ENCODE peak calls at places on chromosomes 6 and 20, in nine cellular contexts. B is nephron progenitor cell, V is omental fat pad, K is endothelial cell, T is foreskin fibroblast, F is HL-60, N is A673, E is GM23338, G is Peyer's patch. Z is an unnamed sample.

GRCh38 chr20:36214684-36215256 is 21.5 kb upstream of the AAR2 start:
- DNase-seq in B (no peak), V (no peak), K (no peak), T (peak), F (no peak), N (peak), E (peak), G (no peak), Z (peak)

GRCh38 chr6:19210849-19211590 is 626.1 kb upstream of the ID4 start:
- DNase-seq in B (peak), V (no peak), K (peak), T (no peak), F (no peak), N (peak), E (peak), G (peak), Z (no peak)

GRCh38 chr20:4956200-4956810 is 45.0 kb downstream of the SLC23A2 start:
- DNase-seq in B (no peak), V (no peak), K (no peak), T (peak), F (peak), N (peak), E (peak), G (no peak), Z (peak)

GRCh38 chr6:28161410-28162079 is 19.9 kb downstream of the ZKSCAN8 start:
- DNase-seq in B (peak), V (peak), K (peak), T (peak), F (peak), N (peak), E (peak), G (peak), Z (peak)

GRCh38 chr6:26484161-26484560 is 15.9 kb upstream of the BTN1A1 start:
- DNase-seq in B (no peak), V (no peak), K (no peak), T (no peak), F (no peak), N (no peak), E (no peak), G (no peak), Z (no peak)

GRCh38 chr6:121504227-121504626 is 68.8 kb downstream of the GJA1 start:
- DNase-seq in B (no peak), V (no peak), K (no peak), T (peak), F (no peak), N (peak), E (no peak), G (no peak), Z (no peak)

GRCh38 chr20:42747765-42748411 is 441.8 kb downstream of the PTPRT start:
- DNase-seq in B (no peak), V (no peak), K (no peak), T (no peak), F (no peak), N (no peak), E (no peak), G (no peak), Z (no peak)

GRCh38 chr6:12203001-12203400 is 87.2 kb upstream of the EDN1 start:
- DNase-seq in B (peak), V (no peak), K (no peak), T (no peak), F (no peak), N (no peak), E (peak), G (no peak), Z (no peak)

GRCh38 chr6:55958790-55959189 is 83.4 kb upstream of the BMP5 start:
- DNase-seq in B (no peak), V (no peak), K (no peak), T (no peak), F (no peak), N (no peak), E (no peak), G (no peak), Z (no peak)

GRCh38 chr20:50594591-50595432 is 84.6 kb downstream of the PTPN1 start:
- DNase-seq in B (no peak), V (no peak), K (no peak), T (no peak), F (peak), N (no peak), E (peak), G (no peak), Z (no peak)

GRCh38 chr20:1827974-1828785 is 67.0 kb upstream of the SIRPA start:
- DNase-seq in B (no peak), V (no peak), K (no peak), T (no peak), F (no peak), N (no peak), E (no peak), G (peak), Z (no peak)

GRCh38 chr6:69914015-69914485 is 47.7 kb downstream of the COL19A1 start:
- DNase-seq in B (no peak), V (no peak), K (no peak), T (no peak), F (no peak), N (peak), E (peak), G (no peak), Z (no peak)
- TF ChIP-seq CTCF in B (peak), V (no peak), K (peak), T (no peak), F (no peak), N (peak), E (peak), G (no peak), Z (no peak)

GRCh38 chr20:19405958-19406357 is 193.5 kb downstream of the SLC24A3 start:
- DNase-seq in B (no peak), V (no peak), K (no peak), T (no peak), F (no peak), N (peak), E (no peak), G (no peak), Z (no peak)

GRCh38 chr20:19408971-19409370 is 196.5 kb downstream of the SLC24A3 start:
- DNase-seq in B (no peak), V (no peak), K (no peak), T (peak), F (no peak), N (peak), E (no peak), G (no peak), Z (no peak)

GRCh38 chr20:19406371-19406770 is 193.9 kb downstream of the SLC24A3 start:
- DNase-seq in B (no peak), V (no peak), K (no peak), T (no peak), F (no peak), N (no peak), E (no peak), G (no peak), Z (no peak)

GRCh38 chr20:19404836-19405235 is 192.4 kb downstream of the SLC24A3 start:
- DNase-seq in B (no peak), V (no peak), K (no peak), T (no peak), F (no peak), N (no peak), E (no peak), G (no peak), Z (no peak)

DNA sequence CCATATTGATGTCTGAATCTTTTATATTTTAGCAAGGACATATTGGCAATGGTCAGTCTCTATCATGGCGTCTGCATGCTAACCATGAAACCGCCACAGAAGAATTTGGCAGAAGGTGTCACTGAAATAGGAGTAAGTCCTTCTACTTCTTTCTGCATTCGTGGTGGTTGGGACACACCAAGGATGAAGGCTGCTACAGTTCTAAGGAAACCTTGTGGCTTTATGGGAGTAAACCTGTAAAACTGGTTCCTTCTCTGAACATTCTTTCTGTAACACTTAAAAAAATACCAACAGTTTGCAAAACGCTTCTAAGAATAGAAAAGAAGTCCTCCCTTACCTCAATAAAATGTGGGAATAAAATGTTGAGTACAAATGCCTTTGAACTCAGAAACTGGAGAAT is 195.3 kb downstream of the SLC24A3 start:
- DNase-seq in B (no peak), V (no peak), K (no peak), T (no peak), F (no peak), N (no peak), E (peak), G (no peak), Z (no peak)
- TF ChIP-seq CTCF in B (no peak), V (no peak), K (no peak), T (no peak), F (no peak), N (no peak), E (no peak), G (no peak), Z (no peak)

GRCh38 chr20:31770243-31770642 is 31.2 kb downstream of the TPX2 start:
- DNase-seq in B (no peak), V (no peak), K (no peak), T (no peak), F (no peak), N (no peak), E (no peak), G (no peak), Z (no peak)

GRCh38 chr20:31769681-31770080 is 30.6 kb downstream of the TPX2 start:
- DNase-seq in B (no peak), V (no peak), K (no peak), T (no peak), F (no peak), N (no peak), E (no peak), G (no peak), Z (no peak)

GRCh38 chr20:31760457-31761240 is 21.6 kb downstream of the TPX2 start:
- DNase-seq in B (no peak), V (no peak), K (no peak), T (peak), F (no peak), N (no peak), E (no peak), G (no peak), Z (no peak)

GRCh38 chr20:31767805-31768204 is 28.7 kb downstream of the TPX2 start:
- DNase-seq in B (no peak), V (no peak), K (no peak), T (no peak), F (no peak), N (no peak), E (no peak), G (no peak), Z (no peak)

GRCh38 chr20:31764641-31765305 is 25.7 kb downstream of the TPX2 start:
- DNase-seq in B (no peak), V (no peak), K (no peak), T (peak), F (no peak), N (no peak), E (no peak), G (no peak), Z (no peak)
- TF ChIP-seq CTCF in B (no peak), V (no peak), K (no peak), T (no peak), F (no peak), N (no peak), E (no peak), G (no peak), Z (no peak)

GRCh38 chr20:58639182-58640146 is 11.6 kb upstream of the STX16 start:
- DNase-seq in B (no peak), V (no peak), K (no peak), T (peak), F (no peak), N (no peak), E (no peak), G (no peak), Z (no peak)
- TF ChIP-seq CTCF in B (no peak), V (no peak), K (no peak), T (peak), F (no peak), N (no peak), E (no peak), G (no peak), Z (no peak)

GRCh38 chr6:90846824-90847223 is 260.0 kb upstream of the MAP3K7 start:
- DNase-seq in B (no peak), V (no peak), K (no peak), T (no peak), F (no peak), N (no peak), E (no peak), G (no peak), Z (no peak)
- TF ChIP-seq CTCF in B (no peak), V (no peak), K (no peak), T (no peak), F (no peak), N (no peak), E (no peak), G (no peak), Z (no peak)

DNA sequence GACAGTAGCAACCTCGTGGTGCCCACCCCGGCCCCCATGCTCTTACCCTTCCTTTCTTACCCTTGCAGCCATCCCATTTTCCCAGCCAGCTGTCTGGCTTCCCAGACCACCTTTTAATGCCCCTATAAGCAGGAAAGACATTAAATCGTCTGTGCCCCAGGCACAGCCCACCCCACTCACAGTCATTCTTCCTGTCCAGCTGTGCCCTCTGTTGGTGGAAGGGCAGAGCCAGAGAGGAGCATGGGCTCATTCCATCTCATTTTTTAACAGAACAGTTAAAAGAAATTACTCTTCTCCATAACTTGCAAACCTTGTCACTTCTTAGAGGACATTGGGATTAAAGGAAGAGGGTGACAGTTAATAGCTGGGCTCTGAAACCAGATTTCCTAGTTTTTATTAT is 240.5 kb downstream of the NRN1 start:
- DNase-seq in B (no peak), V (no peak), K (no peak), T (no peak), F (no peak), N (peak), E (no peak), G (no peak), Z (no peak)
- TF ChIP-seq CTCF in B (no peak), V (no peak), K (peak), T (peak), F (no peak), N (peak), E (peak), G (no peak), Z (no peak)

DNA sequence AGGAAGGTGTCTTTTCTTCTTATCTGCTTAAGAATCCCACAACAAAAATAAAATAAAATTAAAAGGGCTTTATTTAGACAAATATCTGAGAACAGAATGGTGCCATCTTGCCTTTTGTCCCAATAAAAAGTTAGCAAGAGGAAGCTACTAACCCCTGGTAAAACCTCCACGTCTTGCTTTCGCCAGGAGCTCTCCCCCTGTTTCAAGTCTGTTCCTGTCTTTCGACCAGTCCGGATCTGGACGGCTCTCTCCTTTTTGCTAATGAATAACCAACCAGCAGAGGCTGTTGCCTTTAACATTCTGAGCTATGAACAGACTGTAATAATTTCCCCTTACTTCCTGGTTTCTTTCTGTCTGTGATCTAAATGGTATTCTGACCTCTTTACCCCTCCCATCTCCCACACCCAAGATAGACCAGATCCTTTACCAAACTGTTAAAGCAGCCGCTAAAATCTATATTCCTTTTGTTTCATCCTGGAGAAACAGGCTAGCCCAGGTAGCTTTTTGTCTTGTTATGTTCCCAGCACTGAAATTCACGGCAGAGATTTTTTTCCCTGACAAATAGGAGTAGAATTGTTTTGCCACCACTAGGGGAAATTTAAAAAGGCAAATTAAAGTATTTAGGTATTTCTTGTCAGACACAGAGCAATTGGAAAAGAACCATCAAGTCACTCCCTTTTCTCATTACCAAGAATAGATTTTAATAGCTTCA is at the start of gene FRK:
- DNase-seq in B (no peak), V (no peak), K (no peak), T (peak), F (no peak), N (peak), E (peak), G (no peak), Z (no peak)
- TF ChIP-seq CTCF in B (no peak), V (peak), K (no peak), T (peak), F (no peak), N (peak), E (peak), G (peak), Z (no peak)

GRCh38 chr20:62053465-62054196 is 12.1 kb downstream of the TAF4 start:
- DNase-seq in B (no peak), V (no peak), K (no peak), T (no peak), F (no peak), N (no peak), E (no peak), G (no peak), Z (no peak)
- TF ChIP-seq CTCF in B (no peak), V (no peak), K (no peak), T (no peak), F (no peak), N (no peak), E (no peak), G (no peak), Z (no peak)

GRCh38 chr20:48905322-48905647 is 16.2 kb upstream of the ARFGEF2 start:
- DNase-seq in B (no peak), V (no peak), K (no peak), T (no peak), F (no peak), N (no peak), E (no peak), G (no peak), Z (no peak)
- TF ChIP-seq CTCF in B (no peak), V (no peak), K (no peak), T (no peak), F (no peak), N (no peak), E (no peak), G (no peak), Z (no peak)

GRCh38 chr6:54737247-54737646 is 109.3 kb upstream of the FAM83B start:
- DNase-seq in B (peak), V (no peak), K (no peak), T (no peak), F (no peak), N (peak), E (peak), G (no peak), Z (peak)
- TF ChIP-seq CTCF in B (no peak), V (no peak), K (no peak), T (peak), F (peak), N (peak), E (peak), G (no peak), Z (peak)

Z was measured in GM13976.